ENCODE peak calls at places on chromosome 13, in ten cellular contexts. Z is pons; P is stimulated activated naive B cell treated with anti-CD40 and anti-IgM and Interleukin-4, amounts not matched to agents 10 μg/mL and 1 μg/mL and 100 μg/mL, for 72 hours; C is sciatic nerve; K is activated T-cell treated with anti-CD3 and anti-CD28 coated beads for 4 hours; L is activated CD4-positive, alpha-beta T cell treated with anti-CD3 and anti-CD28 coated beads for 36 hours; V is NCI-H510A treated with DMSO at 0.1 percent for 48 hours; J is progenitor cell of endocrine pancreas; N is dorsolateral prefrontal cortex; G is NCI-H1417. M is an unnamed sample.

GRCh38 chr13:71801781-71802180 is 65.2 kb downstream of the DACH1 start:
- DNase-seq in P (no peak), V (no peak), Z (no peak), L (no peak), G (peak; percentile 96), N (no peak), K (no peak), J (no peak), C (no peak), M (no peak)

GRCh38 chr13:112873851-112874750 is 94.9 kb upstream of the MCF2L start:
- DNase-seq in J (peak; percentile 77), K (peak; percentile 27), N (peak; percentile 76), C (peak; percentile 90), V (peak; percentile 63), L (peak; percentile 89), G (peak; percentile 87), P (peak; percentile 71), Z (peak; percentile 80), M (peak; percentile 82)

GRCh38 chr13:71864981-71865857 is 1.8 kb downstream of the DACH1 start:
- DNase-seq in K (no peak), V (no peak), P (no peak), Z (no peak), L (peak; percentile 56), C (peak; percentile 56), J (peak; percentile 19), G (peak; percentile 93), N (no peak), M (no peak)

GRCh38 chr13:27599845-27600553 is 20.3 kb downstream of the LNX2 start:
- DNase-seq in L (no peak), G (no peak), V (no peak), N (no peak), J (no peak), K (no peak), C (no peak), Z (no peak), P (no peak), M (no peak)

GRCh38 chr13:110106726-110107125 is 200.2 kb downstream of the COL4A1 start:
- DNase-seq in G (no peak), Z (peak; percentile 43), P (no peak), C (no peak), V (no peak), K (no peak), N (no peak), L (no peak), J (no peak), M (no peak)

GRCh38 chr13:51811046-51811445 is 7.1 kb upstream of the DHRS12 start:
- DNase-seq in L (no peak), C (no peak), V (no peak), Z (no peak), N (no peak), G (no peak), J (no peak), K (no peak), P (no peak), M (no peak)

GRCh38 chr13:85665286-85665685 is 133.9 kb downstream of the SLITRK6 start:
- DNase-seq in K (no peak), P (no peak), N (no peak), G (peak; percentile 32), Z (no peak), L (no peak), J (no peak), C (no peak), V (peak; percentile 55), M (no peak)

GRCh38 chr13:65461590-65461989 is 1768.5 kb downstream of the PCDH9 start:
- DNase-seq in G (no peak), V (no peak), K (no peak), L (no peak), Z (no peak), N (no peak), P (no peak), C (no peak), J (no peak), M (no peak)

GRCh38 chr13:43087960-43088580 is 64.7 kb downstream of the DNAJC15 start:
- DNase-seq in L (no peak), K (no peak), C (no peak), P (no peak), V (no peak), N (no peak), Z (peak; percentile 35), G (no peak), J (no peak), M (peak; percentile 3)

GRCh38 chr13:113802090-113802531 is 43.1 kb downstream of the TMEM255B start:
- DNase-seq in V (no peak), C (peak; percentile 84), N (no peak), L (no peak), P (no peak), G (no peak), J (no peak), Z (no peak), K (no peak), M (no peak)

GRCh38 chr13:76693086-76693485 is 193.1 kb downstream of the KCTD12 start:
- DNase-seq in P (no peak), L (no peak), K (no peak), N (no peak), Z (no peak), C (no peak), J (no peak), G (no peak), V (no peak), M (no peak)

GRCh38 chr13:34254366-34254765 is 436.4 kb downstream of the RFC3 start:
- DNase-seq in P (no peak), N (no peak), G (no peak), V (no peak), K (no peak), C (no peak), L (no peak), Z (no peak), J (no peak), M (no peak)

GRCh38 chr13:109074853-109075252 is 445.4 kb downstream of the MYO16 start:
- DNase-seq in G (no peak), Z (no peak), V (no peak), N (no peak), J (no peak), P (no peak), C (no peak), K (no peak), L (no peak), M (no peak)

GRCh38 chr13:73056054-73056962 is 2.5 kb upstream of the KLF5 start:
- DNase-seq in J (no peak), V (no peak), L (no peak), C (no peak), Z (no peak), N (no peak), G (no peak), P (no peak), K (no peak), M (no peak)

GRCh38 chr13:72514141-72514540 is 213.3 kb downstream of the MZT1 start:
- DNase-seq in L (no peak), G (no peak), C (no peak), N (no peak), P (no peak), K (no peak), J (no peak), Z (no peak), V (no peak), M (no peak)

GRCh38 chr13:25738342-25738771 is 313.5 kb downstream of the SHISA2 start:
- DNase-seq in L (no peak), N (no peak), K (no peak), C (no peak), J (no peak), G (peak; percentile 85), V (peak; percentile 77), P (no peak), Z (no peak), M (no peak)

GRCh38 chr13:28299941-28300340 is 161.6 kb downstream of the PAN3 start:
- DNase-seq in L (no peak), P (no peak), J (no peak), N (no peak), G (no peak), Z (no peak), V (no peak), K (no peak), C (no peak), M (no peak)

GRCh38 chr13:67238277-67238859 is 8.2 kb upstream of the PCDH9 start:
- DNase-seq in G (peak; percentile 78), C (no peak), V (peak; percentile 9), N (no peak), K (no peak), L (no peak), Z (peak; percentile 73), P (no peak), J (no peak), M (peak; percentile 7)

GRCh38 chr13:106213028-106213427 is 322.4 kb downstream of the EFNB2 start:
- DNase-seq in N (no peak), Z (no peak), L (no peak), C (no peak), K (no peak), V (no peak), P (no peak), J (no peak), G (no peak), M (no peak)

GRCh38 chr13:77449265-77449664 is 86.2 kb upstream of the SCEL start:
- DNase-seq in Z (no peak), N (no peak), J (no peak), C (no peak), P (no peak), V (no peak), K (no peak), G (no peak), L (no peak), M (no peak)

GRCh38 chr13:37616131-37616530 is 17.6 kb upstream of the POSTN start:
- DNase-seq in J (no peak), N (no peak), C (no peak), L (no peak), V (no peak), P (no peak), Z (no peak), G (no peak), K (no peak), M (no peak)

GRCh38 chr13:48334534-48335127 is 31.1 kb downstream of the RB1 start:
- DNase-seq in N (no peak), P (no peak), V (no peak), K (no peak), L (no peak), C (no peak), J (no peak), Z (peak; percentile 78), G (peak; percentile 55), M (no peak)

GRCh38 chr13:94301487-94301886 is 178.0 kb downstream of the DCT start:
- DNase-seq in P (no peak), K (no peak), V (no peak), J (no peak), Z (no peak), N (no peak), C (no peak), G (no peak), L (no peak), M (no peak)

GRCh38 chr13:27334774-27335490 is 64.3 kb downstream of the RASL11A start:
- DNase-seq in P (no peak), V (peak; percentile 8), C (no peak), N (no peak), G (peak; percentile 63), J (no peak), L (no peak), Z (no peak), K (no peak), M (no peak)

GRCh38 chr13:90510319-90510718 is 837.2 kb upstream of the MIR17HG start:
- DNase-seq in Z (no peak), J (no peak), N (no peak), K (no peak), G (no peak), L (no peak), C (no peak), V (no peak), P (no peak), M (no peak)

M was measured in germinal center.